ENCODE peak calls at places on chromosomes 16 and 17, in five cellular contexts. D, Y, F, W and I are unnamed samples.

GRCh38 chr16:2151188-2152091 is 3.0 kb downstream of the RAB26 start:
- DNase-seq in W (no peak), D (peak), Y (no peak), F (no peak), I (no peak)

GRCh38 chr16:67150058-67150832 is 553 bp downstream of the B3GNT9 start:
- DNase-seq in D (peak), Y (no peak), F (peak), W (peak), I (no peak)

GRCh38 chr17:688100-688989 is 26.3 kb downstream of the VPS53 start:
- DNase-seq in F (no peak), Y (no peak), W (no peak), D (no peak), I (no peak)

GRCh38 chr17:38825762-38826247 is 684 bp upstream of the CWC25 start:
- DNase-seq in F (no peak), W (no peak), Y (no peak), D (no peak), I (no peak)

GRCh38 chr17:19651461-19652238 is 3.1 kb downstream of the ALDH3A2 start:
- DNase-seq in Y (peak), D (no peak), F (no peak), W (no peak), I (peak)

GRCh38 chr16:22220714-22221113 is 14.6 kb downstream of the EEF2K start:
- DNase-seq in W (peak), F (no peak), Y (no peak), D (no peak), I (no peak)

GRCh38 chr17:19329136-19329535 is 33.4 kb downstream of the B9D1 start:
- DNase-seq in D (no peak), F (no peak), W (no peak), Y (no peak), I (no peak)

GRCh38 chr16:58563235-58563634 is 47.9 kb downstream of the SETD6 start:
- DNase-seq in Y (no peak), D (no peak), F (no peak), W (no peak), I (no peak)

GRCh38 chr17:17842111-17842876 is 5.5 kb upstream of the SREBF1 start:
- DNase-seq in Y (no peak), D (no peak), W (no peak), F (no peak), I (no peak)

GRCh38 chr16:82660966-82661365 is 34.2 kb downstream of the CDH13 start:
- DNase-seq in D (no peak), W (no peak), F (no peak), Y (no peak), I (no peak)

GRCh38 chr17:4175921-4176802 is 33.2 kb downstream of the CYB5D2 start:
- DNase-seq in Y (no peak), D (peak), W (no peak), F (no peak), I (no peak)

GRCh38 chr17:17119106-17119505 is 76.8 kb downstream of the MPRIP start:
- DNase-seq in W (no peak), F (no peak), Y (no peak), D (no peak), I (no peak)

GRCh38 chr17:65598711-65599110 is 37.3 kb upstream of the AXIN2 start:
- DNase-seq in D (no peak), Y (no peak), W (no peak), F (no peak), I (no peak)

GRCh38 chr16:67035364-67035763 is 6.4 kb downstream of the CBFB start:
- DNase-seq in W (no peak), D (no peak), Y (no peak), F (no peak), I (no peak)

GRCh38 chr17:31571124-31571892 is 179.8 kb downstream of the RAB11FIP4 start:
- DNase-seq in F (no peak), Y (peak), D (no peak), W (peak), I (no peak)

GRCh38 chr17:16100737-16101400 is 101.2 kb downstream of the TTC19 start:
- DNase-seq in Y (no peak), F (no peak), W (no peak), D (no peak), I (no peak)

GRCh38 chr17:77475012-77475976 is 334.5 kb downstream of the SEC14L1 start:
- DNase-seq in F (no peak), D (no peak), W (no peak), Y (no peak), I (no peak)

GRCh38 chr16:57667526-57668258 is 414 bp upstream of the ADGRG3 start:
- DNase-seq in F (no peak), Y (no peak), D (peak), W (no peak), I (no peak)

GRCh38 chr16:2287916-2288547 is 20.1 kb upstream of the RNPS1 start:
- DNase-seq in D (peak), W (no peak), Y (no peak), F (no peak), I (no peak)

GRCh38 chr17:67435122-67435521 is 58.0 kb downstream of the PITPNC1 start:
- DNase-seq in W (no peak), Y (no peak), F (no peak), D (no peak), I (no peak)

GRCh38 chr17:43411369-43411677 is 12.5 kb downstream of the ARL4D start:
- DNase-seq in Y (no peak), F (no peak), W (no peak), D (no peak), I (no peak)

GRCh38 chr17:28988475-28988874 is 17.4 kb downstream of the SEZ6 start:
- DNase-seq in Y (no peak), F (no peak), D (no peak), W (no peak), I (no peak)

GRCh38 chr16:89536886-89537548 is 23.5 kb upstream of the RPL13 start:
- DNase-seq in D (no peak), F (no peak), Y (no peak), W (no peak), I (no peak)

GRCh38 chr17:1720856-1721386 is 3.6 kb upstream of the WDR81 start:
- DNase-seq in W (peak), D (peak), F (peak), Y (peak), I (peak)

GRCh38 chr16:72796222-72796621 is 251.7 kb downstream of the ZFHX3 start:
- DNase-seq in F (no peak), Y (no peak), D (no peak), W (no peak), I (no peak)

GRCh38 chr17:75516619-75517276 is 420 bp downstream of the TSEN54 start:
- DNase-seq in D (peak), W (no peak), Y (no peak), F (peak), I (no peak)

GRCh38 chr17:75515229-75515522 is 161 bp downstream of the CASKIN2 start:
- DNase-seq in F (no peak), D (no peak), W (no peak), Y (no peak), I (no peak)

GRCh38 chr17:75517277-75517865 is 1.0 kb downstream of the TSEN54 start:
- DNase-seq in Y (peak), F (peak), D (peak), W (no peak), I (no peak)

GRCh38 chr17:75515523-75516254 is at the start of gene CASKIN2:
- DNase-seq in W (peak), D (peak), Y (peak), F (peak), I (peak)

DNA sequence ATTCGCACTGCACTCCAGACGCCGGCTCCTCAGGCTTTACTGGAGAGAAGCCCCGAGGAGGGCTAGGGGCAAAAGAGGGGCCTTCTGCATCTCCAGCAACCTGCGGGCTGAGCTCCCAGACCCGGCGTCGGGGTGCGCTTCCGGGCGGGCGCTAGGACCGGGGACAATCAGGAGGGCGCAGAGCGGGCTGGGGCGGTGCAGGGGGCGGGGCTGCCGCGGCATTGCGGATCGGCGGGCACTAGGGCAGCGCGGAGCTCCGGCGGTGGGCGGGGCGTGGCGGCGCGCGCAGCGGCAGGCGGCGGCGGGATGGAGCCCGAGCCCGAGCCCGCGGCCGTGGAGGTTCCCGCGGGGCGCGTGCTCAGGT is at the start of gene TSEN54:
- DNase-seq in W (peak), F (peak), Y (peak), D (peak), I (peak)
- TF ChIP-seq CTCF in W (no peak), F (no peak), Y (no peak), D (no peak), I (no peak)

DNA sequence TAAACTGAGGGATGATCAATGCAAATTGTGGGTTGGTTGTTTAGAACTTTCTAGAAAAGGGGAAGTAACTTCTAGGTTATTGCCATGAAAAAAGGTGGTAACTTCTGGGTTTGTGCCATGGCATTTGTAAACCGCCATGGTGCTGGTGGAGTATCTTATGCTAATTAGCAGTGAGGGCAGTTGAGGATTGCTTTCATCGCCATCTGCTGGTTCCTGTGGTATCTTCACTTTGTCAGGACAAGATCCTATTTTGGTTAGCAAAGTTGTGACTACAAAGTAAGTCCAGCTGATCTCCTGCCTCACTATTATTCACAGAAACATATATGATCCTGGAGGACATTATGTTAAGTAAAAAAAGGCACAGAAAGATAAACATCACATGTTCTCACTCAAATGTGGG is 1332.3 kb downstream of the CDH11 start:
- DNase-seq in W (no peak), D (no peak), F (no peak), Y (no peak), I (no peak)
- TF ChIP-seq CTCF in W (no peak), D (no peak), F (no peak), Y (no peak), I (no peak)

DNA sequence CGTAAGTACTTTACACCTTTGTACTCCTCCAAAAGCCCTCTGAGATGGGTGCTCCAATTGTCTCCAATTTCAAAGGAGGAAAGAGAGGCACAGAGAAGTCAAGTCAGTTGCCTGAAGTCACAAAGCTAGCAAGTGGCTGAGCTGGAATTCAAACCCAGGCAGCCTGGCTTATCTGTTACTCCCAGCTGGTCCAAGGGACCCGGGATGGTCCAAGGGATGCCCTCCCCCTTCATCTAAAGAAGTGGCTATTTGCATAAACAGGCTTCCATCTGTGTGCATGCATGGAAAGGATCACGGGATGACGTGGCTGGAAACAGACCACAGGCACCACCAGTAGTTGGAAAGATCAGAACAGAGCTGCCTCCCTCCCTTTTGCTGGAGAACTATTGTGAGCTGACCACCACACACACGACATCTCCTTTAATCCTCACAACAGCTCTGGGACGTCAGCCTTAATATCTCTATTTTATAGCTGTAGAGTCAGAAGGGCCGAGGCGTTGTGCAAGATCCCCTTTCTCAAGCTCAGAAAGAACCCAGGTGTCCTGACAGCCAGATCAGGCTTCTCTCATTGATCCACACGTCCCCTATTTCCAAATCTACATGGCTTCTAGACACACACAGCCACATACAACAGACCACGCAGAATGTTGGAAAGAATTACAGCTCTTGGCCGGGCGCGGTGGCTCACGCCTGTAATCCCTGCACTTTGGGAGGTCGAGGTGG is 10.9 kb upstream of the COL1A1 start:
- DNase-seq in F (no peak), D (no peak), Y (no peak), W (peak), I (peak)
- TF ChIP-seq CTCF in F (no peak), D (no peak), Y (no peak), W (no peak), I (no peak)

GRCh38 chr17:82299452-82299851 is 18.0 kb downstream of the CD7 start:
- DNase-seq in Y (no peak), D (no peak), F (no peak), W (no peak), I (no peak)

GRCh38 chr17:82297280-82297803 is 20.1 kb downstream of the CD7 start:
- DNase-seq in D (peak), F (peak), W (peak), Y (peak), I (peak)

GRCh38 chr17:82298538-82299421 is 18.6 kb downstream of the CD7 start:
- DNase-seq in W (no peak), F (no peak), Y (no peak), D (no peak), I (no peak)

GRCh38 chr17:82296511-82297279 is 20.7 kb downstream of the CD7 start:
- DNase-seq in Y (no peak), D (no peak), W (no peak), F (no peak), I (no peak)

GRCh38 chr17:82297804-82298537 is 19.4 kb downstream of the CD7 start:
- DNase-seq in D (peak), F (peak), W (peak), Y (peak), I (peak)
- TF ChIP-seq CTCF in D (no peak), F (peak), W (no peak), Y (no peak), I (no peak)

GRCh38 chr17:82047914-82048570 is 3.6 kb downstream of the RFNG start:
- DNase-seq in F (no peak), W (no peak), Y (no peak), D (peak), I (no peak)
- TF ChIP-seq CTCF in F (no peak), W (no peak), Y (no peak), D (no peak), I (no peak)

DNA sequence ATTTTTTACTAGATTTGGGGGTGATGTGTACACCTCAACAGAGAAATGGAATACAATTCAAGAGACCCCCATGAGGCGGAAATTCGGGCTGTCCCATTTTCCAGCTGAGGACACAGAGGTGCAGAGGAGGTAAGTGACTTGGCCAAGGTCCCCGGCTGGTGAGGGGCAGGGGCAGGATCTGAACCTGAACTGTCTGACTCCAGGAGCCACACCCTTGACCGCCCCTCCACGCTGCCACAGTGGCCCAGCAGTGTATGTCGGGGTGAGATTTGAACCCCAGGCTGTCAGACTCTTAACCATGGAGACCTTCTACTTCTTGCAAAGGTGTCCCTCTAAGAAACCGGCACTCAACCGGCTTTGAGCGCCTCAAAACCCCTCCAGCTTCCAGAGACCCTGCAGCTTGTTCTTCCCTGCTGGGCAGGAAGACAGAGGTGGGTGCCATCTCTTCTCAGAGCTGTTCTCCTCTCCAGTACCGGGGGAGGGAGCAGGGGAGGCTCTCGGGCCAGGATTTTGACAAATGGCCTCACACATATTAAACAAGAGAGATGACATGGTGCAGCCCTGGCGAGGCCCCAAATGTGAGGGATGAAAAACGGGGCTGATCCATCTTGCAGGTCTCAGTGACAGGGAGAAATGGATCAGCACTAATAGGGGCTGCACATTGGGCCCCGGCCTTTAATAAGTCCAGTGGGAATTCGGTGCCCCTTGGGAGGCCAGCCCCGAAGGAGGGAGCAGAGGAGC is 222.3 kb downstream of the GSG1L start:
- DNase-seq in W (no peak), F (no peak), D (peak), Y (no peak), I (no peak)
- TF ChIP-seq CTCF in W (no peak), F (no peak), D (no peak), Y (no peak), I (no peak)

GRCh38 chr17:68972119-68972704 is 17.0 kb upstream of the ABCA8 start:
- DNase-seq in D (no peak), W (no peak), Y (no peak), F (peak), I (no peak)
- TF ChIP-seq CTCF in D (no peak), W (peak), Y (peak), F (peak), I (peak)

GRCh38 chr17:40561871-40562611 is 3.2 kb downstream of the CCR7 start:
- DNase-seq in W (no peak), Y (no peak), D (peak), F (no peak), I (peak)
- TF ChIP-seq CTCF in W (no peak), Y (no peak), D (peak), F (no peak), I (peak)

DNA sequence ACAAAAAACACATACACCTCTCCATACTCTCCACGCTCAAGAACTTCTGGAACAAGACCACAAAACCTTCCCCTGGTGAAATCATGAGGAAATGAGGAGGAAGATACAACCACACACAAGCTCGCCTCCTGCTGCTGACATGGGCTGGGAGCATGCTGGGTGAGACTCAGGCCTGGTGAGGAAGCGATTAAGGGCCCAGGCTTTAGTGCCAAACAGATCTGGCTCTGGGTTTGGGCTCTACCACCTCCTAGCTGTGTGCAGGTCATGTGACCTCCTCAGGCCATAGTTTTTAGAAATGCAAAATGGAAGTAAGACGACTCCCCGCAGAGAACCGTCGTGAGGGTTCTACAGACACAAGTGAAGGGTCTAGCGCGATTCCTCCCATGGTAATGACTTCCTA is 41.3 kb downstream of the VAC14 start:
- DNase-seq in Y (no peak), F (no peak), D (no peak), W (no peak), I (no peak)
- TF ChIP-seq CTCF in Y (no peak), F (no peak), D (no peak), W (no peak), I (no peak)

GRCh38 chr17:82193520-82194236 is 19.0 kb downstream of the CCDC57 start:
- DNase-seq in Y (no peak), D (no peak), F (no peak), W (no peak), I (no peak)
- TF ChIP-seq CTCF in Y (no peak), D (no peak), F (no peak), W (no peak), I (no peak)